ENCODE peak calls at places on chromosomes 4 and X, in seven cellular contexts. N is right lobe of liver, M is left lung, I is fibroblast of lung, J is upper lobe of right lung, T is cardiac muscle cell, U is mesenchymal stem cell. A is an unnamed sample. For H3K4me1, the result is how much of the 10 kb centered on the place peaks cover.

GRCh38 chrX:37959212-37960021 is 46.9 kb upstream of the SYTL5 start:
- DNase-seq in N (no peak), M (no peak), I (no peak), J (no peak), T (no peak), U (no peak), A (no peak)

GRCh38 chr4:85358831-85359230 is 116.1 kb upstream of the ARHGAP24 start:
- DNase-seq in N (no peak), M (no peak), I (no peak), J (no peak), T (no peak), U (no peak), A (no peak)

GRCh38 chr4:101418055-101418454 is 70.7 kb upstream of the PPP3CA start:
- DNase-seq in N (no peak), M (no peak), I (peak), J (no peak), T (no peak), U (peak), A (no peak)

GRCh38 chr4:155603360-155603891 is 63.2 kb upstream of the GUCY1A1 start:
- DNase-seq in N (no peak), M (no peak), I (peak), J (no peak), T (peak), U (no peak), A (no peak)

GRCh38 chrX:47644557-47645091 is 5.7 kb downstream of the ELK1 start:
- DNase-seq in N (no peak), M (no peak), I (peak), J (no peak), T (peak), U (peak), A (no peak)

GRCh38 chr4:110296892-110297291 is 98.5 kb upstream of the ELOVL6 start:
- DNase-seq in N (no peak), M (no peak), I (no peak), J (no peak), T (no peak), U (no peak), A (no peak)

GRCh38 chr4:41418444-41418843 is 119.5 kb upstream of the LIMCH1 start:
- DNase-seq in N (no peak), M (no peak), I (peak), J (no peak), T (peak), U (peak), A (no peak)

GRCh38 chr4:89598602-89599001 is 238.4 kb downstream of the SNCA start:
- DNase-seq in N (no peak), M (no peak), I (peak), J (no peak), T (no peak), U (peak), A (no peak)

DNA sequence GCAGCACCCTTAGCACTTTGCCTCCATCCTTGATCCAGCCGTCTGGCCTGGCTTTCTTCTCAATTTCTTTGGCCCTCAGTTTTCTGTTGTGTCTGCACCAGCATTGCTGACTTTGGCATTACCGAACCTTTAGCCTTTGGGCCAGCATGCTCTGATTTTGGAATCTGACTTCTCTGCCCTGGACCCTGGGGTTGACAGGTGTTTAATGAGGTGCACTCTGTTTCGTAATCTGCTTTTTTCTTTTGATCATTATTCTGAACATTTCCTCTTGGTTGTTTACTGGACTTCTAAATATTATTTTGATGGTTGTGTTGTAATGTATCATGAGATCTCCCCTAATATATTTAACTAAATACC is 71.5 kb upstream of the ENPP6 start:
- DNase-seq in N (no peak), M (no peak), I (no peak), J (no peak), T (no peak), U (no peak), A (no peak)
- H3K4me1 ChIP-seq in N (under half), M (under half), I (under half), J (under half), T (under half), U (under half), A (under half)

GRCh38 chr4:111510535-111510934 is 634.7 kb upstream of the FAM241A start:
- DNase-seq in N (no peak), M (no peak), I (peak), J (no peak), T (no peak), U (no peak), A (no peak)
- H3K4me1 ChIP-seq in N (under half), M (under half), I (under half), J (under half), T (under half), U (under half), A (under half)

DNA sequence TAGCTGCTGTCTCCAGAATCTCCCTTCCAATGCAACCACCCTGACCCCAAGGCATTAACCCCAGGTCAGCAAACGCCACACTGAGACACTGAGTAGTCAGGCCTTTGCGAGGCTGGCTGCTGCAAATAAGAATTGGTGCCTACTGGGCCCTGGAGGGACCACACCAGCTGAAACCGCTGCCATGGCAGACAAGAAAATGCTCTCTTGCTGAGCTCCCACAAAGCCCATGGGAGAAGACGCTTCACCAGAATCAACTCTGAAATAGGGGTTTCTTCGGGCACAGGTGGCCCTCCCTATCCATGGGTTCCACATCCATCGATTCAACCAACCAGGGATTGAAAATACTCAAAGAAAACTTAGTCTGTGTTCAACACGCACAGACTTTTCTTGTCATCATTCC is 26.7 kb upstream of the CRMP1 start:
- DNase-seq in N (no peak), M (no peak), I (no peak), J (no peak), T (no peak), U (no peak), A (no peak)
- H3K4me1 ChIP-seq in N (under half), M (under half), I (under half), J (under half), T (under half), U (under half), A (under half)

GRCh38 chr4:94536049-94536448 is 84.3 kb downstream of the PDLIM5 start:
- DNase-seq in N (no peak), M (no peak), I (no peak), J (no peak), T (no peak), U (no peak), A (no peak)

GRCh38 chr4:94533405-94534223 is 81.9 kb downstream of the PDLIM5 start:
- DNase-seq in N (no peak), M (no peak), I (no peak), J (no peak), T (no peak), U (peak), A (no peak)

GRCh38 chr4:94532016-94532789 is 80.5 kb downstream of the PDLIM5 start:
- DNase-seq in N (no peak), M (no peak), I (peak), J (no peak), T (no peak), U (peak), A (no peak)

GRCh38 chr4:94536649-94537464 is 85.1 kb downstream of the PDLIM5 start:
- DNase-seq in N (no peak), M (no peak), I (no peak), J (no peak), T (no peak), U (no peak), A (no peak)

DNA sequence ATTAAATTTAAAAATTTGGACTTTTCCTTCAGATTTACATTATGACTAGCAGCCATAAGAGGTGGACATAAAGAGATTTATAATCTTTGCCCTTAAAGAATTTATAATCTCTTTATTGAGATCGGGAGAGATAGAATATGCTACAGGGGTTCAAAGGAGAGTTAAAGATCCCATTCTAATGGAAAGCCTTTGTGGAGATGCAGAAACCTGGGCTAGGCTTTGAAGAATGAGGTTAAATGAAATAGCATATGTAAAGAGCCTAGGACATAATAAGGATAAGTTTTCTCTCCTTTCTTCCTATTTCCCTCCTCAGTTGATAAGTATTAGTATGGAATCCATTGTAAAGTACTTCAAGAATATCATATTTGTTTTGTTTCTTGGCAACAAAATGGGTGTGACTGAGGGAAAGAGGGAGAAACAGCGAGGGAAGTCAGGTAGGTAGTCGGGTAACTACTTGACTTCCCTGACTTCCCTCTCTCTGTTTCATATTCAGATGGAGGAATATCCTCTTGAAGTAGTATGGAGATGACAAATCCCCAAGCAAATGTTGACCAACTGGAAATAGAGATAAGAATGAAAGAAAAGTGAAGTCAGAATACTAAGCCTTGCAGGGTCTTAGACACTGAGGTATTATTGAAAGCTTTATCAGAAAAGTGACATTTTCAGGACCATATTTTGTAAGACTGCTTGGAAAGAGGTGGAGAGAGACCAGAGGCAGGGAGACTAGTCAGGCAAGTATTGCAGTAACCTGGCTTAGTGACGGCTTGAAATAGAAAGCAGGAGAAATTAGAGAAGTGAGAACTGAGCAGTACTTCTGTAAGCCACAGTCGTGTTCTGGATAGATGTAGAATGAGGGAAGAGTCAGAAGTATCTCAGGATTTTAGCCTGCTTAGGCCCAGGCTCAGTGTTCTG is 82.9 kb downstream of the PDLIM5 start:
- DNase-seq in N (no peak), M (no peak), I (no peak), J (no peak), T (no peak), U (peak), A (no peak)
- H3K4me1 ChIP-seq in N (under half), M (half or more), I (under half), J (half or more), T (half or more), U (under half), A (under half)

DNA sequence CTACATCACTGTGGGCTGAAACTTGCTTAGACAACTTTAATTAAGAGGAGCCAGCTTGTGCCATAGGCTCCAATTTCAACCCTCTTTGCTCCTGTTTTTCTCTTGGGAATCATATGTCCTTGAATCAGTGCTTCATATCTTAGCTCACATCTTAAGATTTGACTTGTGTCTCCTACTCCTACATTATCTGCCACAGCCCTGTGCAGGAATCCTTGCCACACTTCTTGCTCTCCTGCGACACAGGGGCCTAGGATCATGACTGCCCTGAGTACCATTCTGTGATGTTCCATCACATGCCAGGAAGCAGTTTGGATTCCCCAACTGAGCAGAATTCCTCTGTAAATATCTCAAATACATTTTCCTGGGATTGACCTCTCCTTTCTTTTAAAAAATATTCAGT is 36.4 kb downstream of the ARSJ start:
- DNase-seq in N (no peak), M (no peak), I (no peak), J (no peak), T (no peak), U (no peak), A (no peak)
- H3K4me1 ChIP-seq in N (under half), M (under half), I (under half), J (under half), T (under half), U (under half), A (under half)